ENCODE peak calls at places on chromosomes 1 and 21, in five cellular contexts. Q is amniotic stem cell, M is neuronal stem cell, B is B cell, O is posterior cingulate gyrus. C is an unnamed sample.

GRCh38 chr21:24444736-24445135 is 1162.5 kb downstream of the MRPL39 start:
- DNase-seq in O (no peak), Q (no peak), B (no peak), M (no peak), C (no peak)

GRCh38 chr1:11753555-11754208 is 8.3 kb upstream of the C1orf167 start:
- DNase-seq in Q (no peak), B (no peak), O (no peak), M (no peak), C (no peak)

GRCh38 chr1:245084551-245084950 is 70.2 kb upstream of the KIF26B start:
- DNase-seq in B (no peak), Q (no peak), O (no peak), M (no peak), C (no peak)

GRCh38 chr1:93707956-93708355 is 26.3 kb upstream of the BCAR3 start:
- DNase-seq in Q (no peak), M (no peak), B (peak), O (no peak), C (no peak)

GRCh38 chr1:203346060-203346754 is 4.7 kb downstream of the FMOD start:
- DNase-seq in B (no peak), O (no peak), M (no peak), Q (no peak), C (no peak)

GRCh38 chr21:41716756-41717155 is 50.1 kb downstream of the RIPK4 start:
- DNase-seq in M (no peak), Q (no peak), B (no peak), O (no peak), C (no peak)

GRCh38 chr1:30287976-30288375 is 435.4 kb downstream of the MATN1 start:
- DNase-seq in Q (no peak), M (no peak), B (no peak), O (no peak), C (no peak)

GRCh38 chr1:51330331-51331201 is at the start of gene TTC39A:
- DNase-seq in O (no peak), M (no peak), Q (no peak), B (no peak), C (peak)

GRCh38 chr1:178931843-178932551 is 61.1 kb upstream of the ANGPTL1 start:
- DNase-seq in M (no peak), B (peak), O (no peak), Q (no peak), C (no peak)

C was measured in GM03348.